ENCODE peak calls at places on chromosomes 4 and X, in four cellular contexts. One of them, this sample, is unnamed.

GRCh38 chr4:136864580-136865185 is 667.6 kb downstream of the PCDH18 start:
- DNase-seq in heart right ventricle: no peak
- DNase-seq in fibroblast of lung: peak; percentile 90
- DNase-seq in cardiac muscle cell: peak; percentile 83
- DNase-seq in this sample: peak; percentile 44

GRCh38 chrX:132842839-132843238 is 115.6 kb downstream of the HS6ST2 start:
- DNase-seq in heart right ventricle: no peak
- DNase-seq in fibroblast of lung: no peak
- DNase-seq in cardiac muscle cell: no peak
- DNase-seq in this sample: no peak

GRCh38 chr4:188374870-188375269 is 235.6 kb downstream of the TRIML1 start:
- DNase-seq in heart right ventricle: no peak
- DNase-seq in fibroblast of lung: no peak
- DNase-seq in cardiac muscle cell: no peak
- DNase-seq in this sample: no peak

GRCh38 chr4:141047228-141047884 is 85.9 kb downstream of the RNF150 start:
- DNase-seq in heart right ventricle: no peak
- DNase-seq in fibroblast of lung: peak; percentile 72
- DNase-seq in cardiac muscle cell: peak; percentile 63
- DNase-seq in this sample: no peak

GRCh38 chr4:168942985-168943384 is 67.1 kb downstream of the CBR4 start:
- DNase-seq in heart right ventricle: no peak
- DNase-seq in fibroblast of lung: no peak
- DNase-seq in cardiac muscle cell: no peak
- DNase-seq in this sample: no peak

GRCh38 chrX:78960888-78961287 is 15.7 kb downstream of the P2RY10 start:
- DNase-seq in heart right ventricle: no peak
- DNase-seq in fibroblast of lung: no peak
- DNase-seq in cardiac muscle cell: no peak
- DNase-seq in this sample: no peak

GRCh38 chr4:958836-959337 is 14.5 kb downstream of the DGKQ start:
- DNase-seq in heart right ventricle: no peak
- DNase-seq in fibroblast of lung: no peak
- DNase-seq in cardiac muscle cell: no peak
- DNase-seq in this sample: no peak

GRCh38 chr4:115537387-115537786 is 424.0 kb upstream of the NDST4 start:
- DNase-seq in heart right ventricle: no peak
- DNase-seq in fibroblast of lung: peak; percentile 9
- DNase-seq in cardiac muscle cell: no peak
- DNase-seq in this sample: no peak

GRCh38 chr4:124322234-124322831 is 390.2 kb downstream of the ANKRD50 start:
- DNase-seq in heart right ventricle: no peak
- DNase-seq in fibroblast of lung: peak; percentile 73
- DNase-seq in cardiac muscle cell: peak; percentile 47
- DNase-seq in this sample: no peak

GRCh38 chr4:120709986-120710385 is 212.5 kb downstream of the PRDM5 start:
- DNase-seq in heart right ventricle: no peak
- DNase-seq in fibroblast of lung: peak; percentile 77
- DNase-seq in cardiac muscle cell: no peak
- DNase-seq in this sample: no peak

GRCh38 chr4:2341911-2342652 is 76.4 kb downstream of the ZFYVE28 start:
- DNase-seq in heart right ventricle: no peak
- DNase-seq in fibroblast of lung: no peak
- DNase-seq in cardiac muscle cell: no peak
- DNase-seq in this sample: no peak

DNA sequence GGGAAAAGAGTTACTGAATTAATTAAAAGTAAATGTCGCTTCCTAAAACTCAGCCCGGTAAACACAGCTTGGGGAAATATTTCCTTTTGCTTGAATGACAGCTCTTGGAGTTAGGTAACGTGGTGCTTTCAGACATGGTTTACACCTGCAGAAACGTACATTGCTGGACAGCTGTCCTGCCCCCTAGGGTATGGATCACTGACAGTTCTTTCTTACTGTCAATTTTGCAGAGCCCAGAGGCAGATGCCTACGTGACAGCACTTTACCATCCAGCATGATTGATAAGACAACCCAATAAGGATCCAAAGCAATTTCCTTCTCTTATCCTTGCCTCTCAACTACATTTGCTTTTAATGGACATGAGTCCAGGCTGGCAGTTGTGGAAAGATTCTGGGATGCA is 334.5 kb downstream of the PACRGL start:
- DNase-seq in heart right ventricle: no peak
- DNase-seq in fibroblast of lung: no peak
- DNase-seq in cardiac muscle cell: no peak
- DNase-seq in this sample: no peak
- TF ChIP-seq CTCF in heart right ventricle: no peak
- TF ChIP-seq CTCF in fibroblast of lung: no peak
- TF ChIP-seq CTCF in cardiac muscle cell: no peak
- TF ChIP-seq CTCF in this sample: no peak

GRCh38 chrX:148049441-148049840 is 68.3 kb downstream of the FMR1NB start:
- DNase-seq in heart right ventricle: no peak
- DNase-seq in fibroblast of lung: peak; percentile 45
- DNase-seq in cardiac muscle cell: peak; percentile 42
- DNase-seq in this sample: peak; percentile 1
- TF ChIP-seq CTCF in heart right ventricle: peak; percentile 9
- TF ChIP-seq CTCF in fibroblast of lung: peak; percentile 49
- TF ChIP-seq CTCF in cardiac muscle cell: peak; percentile 43
- TF ChIP-seq CTCF in this sample: no peak

DNA sequence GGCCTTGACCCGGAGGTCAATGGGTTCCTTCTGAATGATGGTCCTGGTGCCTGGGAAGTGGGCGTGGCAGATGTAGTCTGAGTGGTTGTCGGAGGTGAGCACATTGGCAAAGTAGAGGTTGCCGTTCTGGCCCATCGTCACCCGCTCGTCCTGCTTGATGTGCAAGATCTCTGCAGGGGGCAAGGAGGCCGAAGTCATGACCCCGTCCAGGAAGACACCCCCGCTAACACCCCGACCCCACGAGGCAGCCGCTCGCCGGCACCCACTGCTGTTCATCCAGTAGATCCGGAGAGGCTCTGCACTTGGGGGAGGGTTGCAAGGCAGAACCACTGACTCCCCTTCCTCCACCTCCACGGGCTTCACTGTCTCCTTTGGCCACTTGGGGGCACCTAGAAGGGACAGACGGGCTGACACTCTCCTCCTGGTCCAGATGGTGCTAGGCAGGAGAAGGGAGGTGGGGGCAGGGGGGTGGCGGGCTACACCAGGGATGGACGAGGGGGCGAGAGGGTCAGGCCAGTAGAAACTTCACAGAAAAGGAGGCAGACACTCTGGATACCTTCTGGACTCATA is 15.1 kb downstream of the L1CAM start:
- DNase-seq in heart right ventricle: no peak
- DNase-seq in fibroblast of lung: no peak
- DNase-seq in cardiac muscle cell: no peak
- DNase-seq in this sample: no peak
- TF ChIP-seq CTCF in heart right ventricle: no peak
- TF ChIP-seq CTCF in fibroblast of lung: no peak
- TF ChIP-seq CTCF in cardiac muscle cell: no peak
- TF ChIP-seq CTCF in this sample: no peak

GRCh38 chr4:112589207-112589606 is 47.5 kb downstream of the ZGRF1 start:
- DNase-seq in heart right ventricle: no peak
- DNase-seq in fibroblast of lung: peak; percentile 36
- DNase-seq in cardiac muscle cell: no peak
- DNase-seq in this sample: no peak
- TF ChIP-seq CTCF in heart right ventricle: no peak
- TF ChIP-seq CTCF in fibroblast of lung: no peak
- TF ChIP-seq CTCF in cardiac muscle cell: no peak
- TF ChIP-seq CTCF in this sample: no peak

This sample was measured in Calu3.